ENCODE peak calls at places on chromosomes 3 and 15, in eight cellular contexts. Z is HT-29, Q is lower leg skin, A is breast epithelium, B is EL, E is omental fat pad, D is RWPE2, K is M059J. W is an unnamed sample.

GRCh38 chr15:100120111-100120510 is 221.7 kb downstream of the ADAMTS17 start:
- DNase-seq in Z (no peak), Q (no peak), A (no peak), B (no peak), E (no peak), D (peak), K (no peak), W (no peak)

GRCh38 chr15:77589839-77590238 is 42.9 kb downstream of the LINGO1 start:
- DNase-seq in Z (no peak), Q (no peak), A (no peak), B (no peak), E (no peak), D (no peak), K (no peak), W (no peak)

GRCh38 chr15:82139823-82140268 is 94.0 kb upstream of the MEX3B start:
- DNase-seq in Z (peak), Q (no peak), A (no peak), B (peak), E (no peak), D (no peak), K (peak), W (no peak)

GRCh38 chr15:72827216-72827615 is 43.7 kb upstream of the ADPGK start:
- DNase-seq in Z (no peak), Q (no peak), A (no peak), B (no peak), E (no peak), D (peak), K (no peak), W (no peak)

GRCh38 chr15:36951747-36952247 is 148.6 kb downstream of the MEIS2 start:
- DNase-seq in Z (no peak), Q (no peak), A (no peak), B (peak), E (no peak), D (no peak), K (peak), W (no peak)

GRCh38 chr3:55639886-55640765 is 153.0 kb upstream of the WNT5A start:
- DNase-seq in Z (no peak), Q (no peak), A (no peak), B (no peak), E (no peak), D (no peak), K (no peak), W (no peak)

GRCh38 chr15:83695246-83695645 is 41.3 kb downstream of the ADAMTSL3 start:
- DNase-seq in Z (no peak), Q (no peak), A (no peak), B (no peak), E (no peak), D (no peak), K (no peak), W (no peak)

GRCh38 chr15:85488997-85489396 is 108.6 kb downstream of the AKAP13 start:
- DNase-seq in Z (peak), Q (no peak), A (no peak), B (no peak), E (no peak), D (no peak), K (peak), W (no peak)

GRCh38 chr15:93980149-93980911 is 251.0 kb upstream of the MCTP2 start:
- DNase-seq in Z (no peak), Q (no peak), A (no peak), B (no peak), E (no peak), D (no peak), K (no peak), W (no peak)

GRCh38 chr3:21621396-21621695 is 129.7 kb downstream of the ZNF385D start:
- DNase-seq in Z (peak), Q (no peak), A (no peak), B (peak), E (no peak), D (no peak), K (peak), W (no peak)

GRCh38 chr3:30620402-30621360 is 14.3 kb downstream of the TGFBR2 start:
- DNase-seq in Z (no peak), Q (no peak), A (no peak), B (no peak), E (no peak), D (no peak), K (no peak), W (no peak)

GRCh38 chr3:160134454-160134853 is 90.8 kb upstream of the C3orf80 start:
- DNase-seq in Z (peak), Q (no peak), A (no peak), B (no peak), E (no peak), D (no peak), K (peak), W (no peak)

GRCh38 chr3:176951144-176951543 is 246.1 kb downstream of the TBL1XR1 start:
- DNase-seq in Z (no peak), Q (no peak), A (no peak), B (no peak), E (no peak), D (no peak), K (peak), W (peak)

GRCh38 chr3:87801409-87801808 is 257.4 kb downstream of the CGGBP1 start:
- DNase-seq in Z (no peak), Q (no peak), A (no peak), B (no peak), E (no peak), D (no peak), K (no peak), W (no peak)

GRCh38 chr15:33200903-33201302 is 6.4 kb upstream of the FMN1 start:
- DNase-seq in Z (no peak), Q (no peak), A (no peak), B (peak), E (no peak), D (no peak), K (peak), W (no peak)

GRCh38 chr3:79329154-79329553 is 438.6 kb downstream of the ROBO1 start:
- DNase-seq in Z (no peak), Q (no peak), A (no peak), B (peak), E (no peak), D (no peak), K (peak), W (no peak)

GRCh38 chr3:71859128-71859519 is 74.2 kb upstream of the PROK2 start:
- DNase-seq in Z (peak), Q (no peak), A (no peak), B (peak), E (no peak), D (no peak), K (peak), W (no peak)

GRCh38 chr3:53531749-53532148 is 37.3 kb downstream of the CACNA1D start:
- DNase-seq in Z (peak), Q (no peak), A (no peak), B (no peak), E (no peak), D (no peak), K (no peak), W (no peak)

GRCh38 chr3:52446631-52447511 is 2.0 kb upstream of the SEMA3G start:
- DNase-seq in Z (peak), Q (no peak), A (no peak), B (peak), E (peak), D (no peak), K (peak), W (no peak)

GRCh38 chr15:45212493-45212892 is 24.7 kb upstream of the SHF start:
- DNase-seq in Z (no peak), Q (no peak), A (no peak), B (no peak), E (no peak), D (no peak), K (no peak), W (no peak)

GRCh38 chr15:64749999-64750657 is 25.3 kb downstream of the RBPMS2 start:
- DNase-seq in Z (peak), Q (no peak), A (no peak), B (peak), E (no peak), D (no peak), K (peak), W (no peak)

GRCh38 chr15:79433610-79434009 is 1.5 kb downstream of the MINAR1 start:
- DNase-seq in Z (no peak), Q (no peak), A (no peak), B (no peak), E (no peak), D (no peak), K (no peak), W (no peak)

W was measured in aorta.